ENCODE peak calls at places on chromosome 7, in six cellular contexts. M is IMR-90; K is upper lobe of right lung; Z is HepG2; H is upper lobe of left lung; A is activated CD8-positive, alpha-beta memory T cell treated with anti-CD3 and anti-CD28 coated beads, Interleukin-2, amount 10 ng/mL, durations not matched to agents 7 days and 5 days. P is an unnamed sample.

GRCh38 chr7:121793716-121794115 is 79.2 kb upstream of the PTPRZ1 start:
- ATAC-seq in M (no peak), K (no peak), Z (no peak), H (no peak), A (no peak), P (no peak)

GRCh38 chr7:28114056-28114455 is 66.5 kb downstream of the JAZF1 start:
- ATAC-seq in M (no peak), Z (no peak), H (no peak), K (no peak), A (no peak), P (no peak)

GRCh38 chr7:47581821-47582747 is at the start of gene TNS3:
- ATAC-seq in H (no peak), K (peak; percentile 82), Z (peak; percentile 83), M (peak; percentile 73), A (no peak), P (peak; percentile 79)

GRCh38 chr7:27377988-27378387 is 135.4 kb downstream of the EVX1 start:
- ATAC-seq in H (no peak), Z (no peak), K (no peak), A (no peak), M (no peak), P (no peak)

GRCh38 chr7:19575909-19576557 is 132.8 kb downstream of the POLR1F start:
- ATAC-seq in Z (no peak), K (no peak), A (no peak), H (no peak), M (no peak), P (no peak)

GRCh38 chr7:151411551-151411950 is 1.7 kb upstream of the WDR86 start:
- ATAC-seq in Z (peak; percentile 8), H (no peak), K (no peak), A (no peak), M (no peak), P (no peak)

GRCh38 chr7:67625257-67625713 is 628.7 kb downstream of the TYW1 start:
- ATAC-seq in M (peak; percentile 72), K (peak; percentile 94), Z (peak; percentile 88), H (peak; percentile 76), A (no peak), P (peak; percentile 74)

GRCh38 chr7:149495785-149496641 is 1.6 kb downstream of the ZNF746 start:
- ATAC-seq in K (no peak), Z (peak; percentile 57), M (peak; percentile 31), H (no peak), A (no peak), P (peak; percentile 74)

GRCh38 chr7:122350701-122351100 is 46.2 kb upstream of the FEZF1 start:
- ATAC-seq in H (no peak), M (no peak), A (no peak), Z (no peak), K (no peak), P (peak; percentile 28)

GRCh38 chr7:101972627-101973026 is 155.2 kb downstream of the CUX1 start:
- ATAC-seq in M (no peak), Z (no peak), H (no peak), A (no peak), K (no peak), P (no peak)

GRCh38 chr7:111025013-111025412 is 65.9 kb upstream of the LRRN3 start:
- ATAC-seq in K (no peak), H (no peak), M (no peak), Z (peak; percentile 19), A (peak; percentile 76), P (no peak)

GRCh38 chr7:74332373-74333176 is 43.4 kb downstream of the CLIP2 start:
- ATAC-seq in K (no peak), A (no peak), H (no peak), M (no peak), Z (no peak), P (no peak)

GRCh38 chr7:42485171-42485838 is 248.3 kb upstream of the GLI3 start:
- ATAC-seq in H (no peak), K (no peak), M (no peak), A (no peak), Z (no peak), P (no peak)

GRCh38 chr7:83976302-83976701 is 218.3 kb downstream of the SEMA3A start:
- ATAC-seq in M (peak; percentile 60), K (peak; percentile 64), H (no peak), Z (peak; percentile 70), A (no peak), P (peak; percentile 88)

GRCh38 chr7:140127360-140128127 is 49.2 kb downstream of the KDM7A start:
- ATAC-seq in Z (no peak), K (no peak), A (no peak), H (no peak), M (no peak), P (no peak)

GRCh38 chr7:32658034-32658944 is 163.0 kb downstream of the AVL9 start:
- ATAC-seq in M (peak; percentile 77), A (peak; percentile 30), K (no peak), Z (peak; percentile 51), H (no peak), P (peak; percentile 60)

GRCh38 chr7:66202380-66202779 is 2.8 kb upstream of the TPST1 start:
- ATAC-seq in Z (no peak), M (no peak), A (no peak), H (no peak), K (no peak), P (no peak)

GRCh38 chr7:148563583-148564274 is 26.8 kb upstream of the C7orf33 start:
- ATAC-seq in Z (no peak), A (no peak), M (no peak), H (no peak), K (no peak), P (no peak)

P was measured in SK-N-SH treated with all-trans-retinoic acid at 6 μM for 48 hours.